ENCODE peak calls at places on chromosomes 12 and 14, in nine cellular contexts. C, V, O, D, E, H, K, F and A are unnamed samples.

GRCh38 chr14:89908712-89909450 is 45.6 kb downstream of the EFCAB11 start:
- DNase-seq in C (no peak), V (no peak), O (no peak), D (no peak), E (no peak), H (no peak), K (no peak), F (no peak), A (no peak)

GRCh38 chr12:27333311-27334009 is 824 bp downstream of the BMAL2 start:
- DNase-seq in C (peak), V (no peak), O (no peak), D (peak), E (peak), H (peak), K (peak), F (no peak), A (peak)

GRCh38 chr14:68716698-68717097 is 76.2 kb downstream of the ZFP36L1 start:
- DNase-seq in C (no peak), V (no peak), O (no peak), D (no peak), E (no peak), H (no peak), K (no peak), F (no peak), A (no peak)

GRCh38 chr14:68361231-68361630 is 431.6 kb downstream of the ZFP36L1 start:
- DNase-seq in C (no peak), V (no peak), O (no peak), D (no peak), E (no peak), H (no peak), K (no peak), F (no peak), A (no peak)

GRCh38 chr14:67764496-67764895 is 51.9 kb downstream of the ZFYVE26 start:
- DNase-seq in C (no peak), V (no peak), O (no peak), D (no peak), E (no peak), H (no peak), K (no peak), F (no peak), A (no peak)

GRCh38 chr12:46490635-46491034 is 118.1 kb upstream of the SLC38A2 start:
- DNase-seq in C (no peak), V (no peak), O (no peak), D (no peak), E (no peak), H (no peak), K (no peak), F (no peak), A (no peak)

GRCh38 chr14:78196323-78196722 is 26.1 kb downstream of the NRXN3 start:
- DNase-seq in C (no peak), V (no peak), O (no peak), D (no peak), E (no peak), H (no peak), K (no peak), F (no peak), A (no peak)

GRCh38 chr12:104524433-104524832 is 67.7 kb downstream of the CHST11 start:
- DNase-seq in C (no peak), V (no peak), O (no peak), D (no peak), E (no peak), H (no peak), K (no peak), F (no peak), A (no peak)

GRCh38 chr12:26125451-26126339 is 858 bp upstream of the BHLHE41 start:
- DNase-seq in C (peak), V (peak), O (no peak), D (peak), E (no peak), H (peak), K (peak), F (peak), A (peak)
- H3K27ac ChIP-seq in C (peak), V (peak), O (no peak), D (peak), E (no peak), H (peak), K (no peak), F (peak), A (no peak)

DNA sequence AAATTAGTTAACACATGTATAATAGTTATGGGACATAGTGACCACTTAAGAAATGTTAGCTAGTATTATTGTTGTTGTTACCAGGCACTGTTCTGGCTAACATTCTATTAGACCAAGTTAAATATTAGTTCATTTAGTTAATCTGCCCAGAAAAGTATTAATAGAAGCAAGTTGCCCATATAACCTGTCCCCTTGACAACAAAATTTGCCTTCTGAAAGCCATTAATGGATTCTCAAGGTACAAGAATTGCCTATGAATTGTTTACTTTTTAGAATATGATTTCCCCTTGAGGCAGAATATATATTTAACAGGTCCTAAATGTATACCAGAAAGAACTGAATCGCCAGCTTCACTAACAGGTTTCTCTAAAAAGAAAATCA is 167.3 kb upstream of the TMCC3 start:
- DNase-seq in C (no peak), V (no peak), O (no peak), D (no peak), E (no peak), H (no peak), K (no peak), F (no peak), A (no peak)
- H3K27ac ChIP-seq in C (no peak), V (no peak), O (no peak), D (no peak), E (no peak), H (no peak), K (no peak), F (no peak), A (no peak)

GRCh38 chr14:73723411-73723798 is 9.2 kb upstream of the PNMA1 start:
- DNase-seq in C (no peak), V (no peak), O (no peak), D (no peak), E (no peak), H (no peak), K (no peak), F (no peak), A (no peak)
- H3K27ac ChIP-seq in C (peak), V (no peak), O (no peak), D (peak), E (no peak), H (peak), K (no peak), F (peak), A (peak)

GRCh38 chr14:20706657-20707355 is 18.2 kb downstream of the ANG start:
- DNase-seq in C (no peak), V (no peak), O (peak), D (no peak), E (no peak), H (no peak), K (no peak), F (no peak), A (no peak)
- H3K27ac ChIP-seq in C (no peak), V (no peak), O (peak), D (peak), E (no peak), H (peak), K (no peak), F (peak), A (no peak)

GRCh38 chr12:1815814-1816729 is 4.3 kb upstream of the LRTM2 start:
- DNase-seq in C (no peak), V (no peak), O (no peak), D (no peak), E (no peak), H (no peak), K (no peak), F (no peak), A (peak)
- H3K27ac ChIP-seq in C (no peak), V (no peak), O (no peak), D (no peak), E (no peak), H (no peak), K (no peak), F (no peak), A (no peak)